ENCODE peak calls at places on chromosome 5, in ten cellular contexts. T is astrocyte of the cerebellum, B is RWPE2, J is GM12865, A is progenitor cell of endocrine pancreas, E is MCF 10A, N is B cell, R is IMR-90, O is vagina, V is neural progenitor cell. S is an unnamed sample.

GRCh38 chr5:5140051-5141010 is at the start of gene ADAMTS16:
- DNase-seq in T (no peak), B (no peak), J (no peak), A (peak; percentile 55), E (no peak), N (no peak), R (no peak), O (no peak), V (peak; percentile 78), S (no peak)

GRCh38 chr5:150517272-150518152 is 9.6 kb downstream of the NDST1 start:
- DNase-seq in T (peak; percentile 91), B (peak; percentile 91), J (no peak), A (no peak), E (peak; percentile 94), N (no peak), R (peak; percentile 98), O (no peak), V (no peak), S (no peak)

GRCh38 chr5:137659209-137659608 is 76.7 kb downstream of the KLHL3 start:
- DNase-seq in T (no peak), B (no peak), J (no peak), A (no peak), E (no peak), N (no peak), R (no peak), O (no peak), V (no peak), S (no peak)

GRCh38 chr5:14218480-14218879 is 75.3 kb downstream of the TRIO start:
- DNase-seq in T (no peak), B (no peak), J (no peak), A (no peak), E (no peak), N (no peak), R (no peak), O (no peak), V (no peak), S (no peak)

GRCh38 chr5:154287136-154287535 is 96.6 kb downstream of the GALNT10 start:
- DNase-seq in T (peak; percentile 66), B (no peak), J (no peak), A (no peak), E (peak; percentile 87), N (no peak), R (peak; percentile 87), O (no peak), V (peak; percentile 11), S (no peak)

GRCh38 chr5:143931389-143931984 is 119.5 kb downstream of the HMHB1 start:
- DNase-seq in T (no peak), B (no peak), J (no peak), A (no peak), E (peak; percentile 70), N (no peak), R (no peak), O (no peak), V (peak; percentile 2), S (no peak)

GRCh38 chr5:137760294-137761019 is 6.3 kb upstream of the HNRNPA0 start:
- DNase-seq in T (no peak), B (no peak), J (no peak), A (no peak), E (no peak), N (no peak), R (no peak), O (no peak), V (no peak), S (no peak)

GRCh38 chr5:40572359-40572758 is 107.4 kb upstream of the PTGER4 start:
- DNase-seq in T (no peak), B (no peak), J (no peak), A (no peak), E (no peak), N (no peak), R (no peak), O (no peak), V (no peak), S (no peak)

GRCh38 chr5:156394642-156395393 is 67.9 kb downstream of the SGCD start:
- DNase-seq in T (no peak), B (no peak), J (no peak), A (no peak), E (peak; percentile 79), N (no peak), R (peak; percentile 33), O (no peak), V (peak; percentile 18), S (no peak)

GRCh38 chr5:5612096-5612495 is 189.6 kb downstream of the ICE1 start:
- DNase-seq in T (no peak), B (no peak), J (no peak), A (no peak), E (no peak), N (no peak), R (no peak), O (no peak), V (no peak), S (no peak)

GRCh38 chr5:42612997-42613396 is 143.6 kb upstream of the CCDC152 start:
- DNase-seq in T (peak; percentile 60), B (no peak), J (no peak), A (no peak), E (peak; percentile 71), N (no peak), R (peak; percentile 26), O (no peak), V (no peak), S (no peak)

GRCh38 chr5:93586948-93587918 is 4.2 kb downstream of the NR2F1 start:
- DNase-seq in T (no peak), B (no peak), J (no peak), A (no peak), E (no peak), N (no peak), R (peak; percentile 60), O (no peak), V (peak; percentile 63), S (no peak)

GRCh38 chr5:151646334-151646733 is 40.4 kb downstream of the SPARC start:
- DNase-seq in T (no peak), B (peak; percentile 50), J (no peak), A (no peak), E (peak; percentile 32), N (no peak), R (no peak), O (no peak), V (no peak), S (no peak)

GRCh38 chr5:115375922-115376321 is 79.5 kb upstream of the CCDC112 start:
- DNase-seq in T (no peak), B (no peak), J (no peak), A (no peak), E (no peak), N (no peak), R (peak; percentile 61), O (no peak), V (no peak), S (no peak)

GRCh38 chr5:121630402-121630801 is 221.3 kb upstream of the FTMT start:
- DNase-seq in T (no peak), B (no peak), J (no peak), A (no peak), E (peak; percentile 51), N (no peak), R (peak; percentile 0), O (no peak), V (peak; percentile 8), S (no peak)

GRCh38 chr5:119302449-119302848 is 53.4 kb upstream of the TNFAIP8 start:
- DNase-seq in T (no peak), B (no peak), J (no peak), A (no peak), E (no peak), N (no peak), R (no peak), O (no peak), V (no peak), S (no peak)

GRCh38 chr5:98773464-98774191 is at the start of gene RGMB:
- DNase-seq in T (peak; percentile 98), B (peak; percentile 100), J (peak; percentile 98), A (peak; percentile 96), E (peak; percentile 98), N (peak; percentile 95), R (peak; percentile 99), O (no peak), V (peak; percentile 99), S (peak; percentile 98)
- TF ChIP-seq CTCF in T (no peak), B (peak; percentile 30), J (peak; percentile 2), A (no peak), E (no peak), N (no peak), R (no peak), O (no peak), V (peak; percentile 16), S (no peak)

DNA sequence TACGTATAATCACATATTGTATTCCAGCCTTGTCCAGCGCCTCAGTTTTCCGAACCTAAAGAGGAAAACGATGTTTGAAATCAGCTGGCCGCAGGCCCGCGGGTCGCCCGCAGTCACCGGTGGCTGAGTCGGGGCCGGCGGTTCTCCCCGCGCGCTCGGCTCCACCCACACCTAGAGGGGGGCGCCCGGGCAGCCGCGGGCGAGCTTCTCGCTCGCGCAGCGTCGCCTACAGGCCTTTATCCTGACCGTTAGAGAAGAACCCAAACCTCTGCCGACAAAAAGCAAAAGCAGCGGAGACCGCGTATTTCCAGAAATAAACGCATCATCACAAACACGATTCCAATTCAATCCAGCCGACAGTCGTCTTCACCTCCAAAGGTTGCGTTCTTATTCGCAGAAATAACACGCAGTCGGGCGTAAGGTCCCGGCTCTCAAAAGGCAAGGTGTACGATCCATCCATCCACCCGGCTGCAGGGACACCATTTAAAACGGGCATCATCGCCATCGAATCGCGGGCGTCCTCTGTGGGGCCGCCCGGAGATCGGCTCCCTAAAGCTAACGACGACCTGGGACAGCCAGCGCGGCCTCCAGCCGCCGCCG is 680 bp upstream of the NIPBL start:
- DNase-seq in T (peak; percentile 52), B (peak; percentile 82), J (peak; percentile 87), A (peak; percentile 63), E (peak; percentile 74), N (peak; percentile 81), R (peak; percentile 78), O (no peak), V (peak; percentile 90), S (peak; percentile 77)
- TF ChIP-seq CTCF in T (peak; percentile 64), B (peak; percentile 82), J (peak; percentile 63), A (peak; percentile 53), E (peak; percentile 31), N (peak; percentile 71), R (peak; percentile 59), O (peak; percentile 29), V (peak; percentile 55), S (peak; percentile 66)

DNA sequence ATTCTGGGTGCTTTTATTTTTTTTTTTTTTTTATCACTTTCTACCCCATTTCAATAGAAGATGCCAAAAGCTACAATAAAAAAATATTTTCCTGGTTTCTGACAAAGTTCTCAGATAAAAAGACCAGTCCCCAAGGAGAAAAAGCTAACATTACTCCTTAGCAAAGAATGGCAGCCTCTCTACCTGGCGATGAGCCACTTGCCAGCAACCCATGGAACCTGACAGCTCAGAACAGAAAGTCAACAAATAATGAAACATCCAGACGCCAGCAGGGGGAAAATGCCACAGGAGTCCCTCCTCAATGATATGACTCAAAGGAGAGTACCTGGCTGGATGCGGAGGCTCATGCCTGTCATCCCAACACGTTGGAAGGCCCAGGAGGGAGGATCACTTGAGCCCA is 123.2 kb downstream of the MYO10 start:
- DNase-seq in T (peak; percentile 38), B (no peak), J (no peak), A (no peak), E (peak; percentile 69), N (no peak), R (peak; percentile 61), O (no peak), V (no peak), S (no peak)
- TF ChIP-seq CTCF in T (peak; percentile 15), B (peak; percentile 30), J (no peak), A (no peak), E (no peak), N (no peak), R (peak; percentile 7), O (no peak), V (no peak), S (no peak)

DNA sequence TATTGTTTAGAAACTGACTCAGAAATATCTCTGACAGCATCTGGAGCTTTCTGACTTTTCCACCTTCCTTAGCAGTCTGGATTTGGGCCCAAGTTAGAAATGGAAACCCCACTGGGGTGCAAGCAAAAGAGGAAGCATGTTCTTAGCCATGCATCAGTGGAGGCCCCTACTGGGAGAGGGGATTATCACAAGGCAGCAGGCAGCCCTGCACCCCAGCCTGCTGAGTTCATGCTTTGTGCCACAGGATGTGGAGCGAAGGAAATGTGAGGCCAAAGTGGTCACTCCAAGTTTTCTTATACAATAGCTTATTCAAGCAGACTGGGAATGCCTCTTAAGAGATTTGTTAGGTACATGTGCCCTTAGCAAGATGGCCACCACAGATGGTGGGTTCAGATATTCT is 146.4 kb upstream of the TLX3 start:
- DNase-seq in T (no peak), B (no peak), J (peak; percentile 26), A (no peak), E (peak; percentile 41), N (no peak), R (peak; percentile 25), O (no peak), V (peak; percentile 77), S (no peak)
- TF ChIP-seq CTCF in T (peak; percentile 66), B (peak; percentile 41), J (peak; percentile 46), A (peak; percentile 47), E (peak; percentile 41), N (no peak), R (peak; percentile 43), O (no peak), V (peak; percentile 55), S (peak; percentile 44)